ENCODE peak calls at places on chromosome 16, in five cellular contexts. U is epithelial cell of esophagus, Q is A549, G is IMR-90, J is body of pancreas. C is an unnamed sample.

GRCh38 chr16:23691483-23692189 is 12.9 kb downstream of the PLK1 start:
- DNase-seq in U (peak; percentile 31), G (no peak), Q (peak; percentile 25), J (no peak), C (no peak)

GRCh38 chr16:27745348-27745747 is 195.4 kb downstream of the KATNIP start:
- DNase-seq in Q (peak; percentile 25), G (peak; percentile 23), J (no peak), U (no peak), C (no peak)

GRCh38 chr16:4052801-4053662 is 63.2 kb downstream of the ADCY9 start:
- DNase-seq in J (peak; percentile 83), U (peak; percentile 89), Q (no peak), G (peak; percentile 81), C (no peak)

GRCh38 chr16:51025588-51026290 is 125.3 kb downstream of the SALL1 start:
- DNase-seq in G (no peak), U (no peak), Q (no peak), J (no peak), C (no peak)

GRCh38 chr16:71846443-71846842 is 667 bp downstream of the ATXN1L start:
- DNase-seq in Q (no peak), U (peak; percentile 11), G (no peak), J (no peak), C (no peak)

GRCh38 chr16:4077083-4077714 is 39.0 kb downstream of the ADCY9 start:
- DNase-seq in Q (no peak), G (no peak), U (peak; percentile 14), J (no peak), C (no peak)

GRCh38 chr16:1788095-1788707 is 5.3 kb downstream of the IGFALS start:
- DNase-seq in Q (no peak), G (no peak), U (no peak), J (peak; percentile 6), C (no peak)

GRCh38 chr16:59886021-59886420 is 1151.9 kb upstream of the GOT2 start:
- DNase-seq in U (peak; percentile 81), G (peak; percentile 5), J (peak; percentile 33), Q (peak; percentile 61), C (no peak)

GRCh38 chr16:81585785-81586184 is 141.2 kb downstream of the CMIP start:
- DNase-seq in G (no peak), Q (peak; percentile 76), J (no peak), U (no peak), C (peak; percentile 32)

GRCh38 chr16:3696425-3697218 is 20.7 kb downstream of the TRAP1 start:
- DNase-seq in Q (peak; percentile 78), U (no peak), J (no peak), G (peak; percentile 94), C (no peak)

GRCh38 chr16:12360240-12360639 is 383.7 kb downstream of the SNX29 start:
- DNase-seq in J (no peak), Q (no peak), G (no peak), U (no peak), C (no peak)

GRCh38 chr16:12358898-12359297 is 382.4 kb downstream of the SNX29 start:
- DNase-seq in J (no peak), U (no peak), Q (no peak), G (no peak), C (no peak)

GRCh38 chr16:12354296-12354818 is 377.8 kb downstream of the SNX29 start:
- DNase-seq in J (no peak), U (no peak), G (no peak), Q (no peak), C (no peak)

GRCh38 chr16:12361016-12361415 is 384.5 kb downstream of the SNX29 start:
- DNase-seq in J (no peak), U (no peak), Q (no peak), G (no peak), C (no peak)

GRCh38 chr16:12356622-12357365 is 380.3 kb downstream of the SNX29 start:
- DNase-seq in Q (no peak), G (no peak), J (no peak), U (no peak), C (no peak)
- TF ChIP-seq CTCF in Q (no peak), G (no peak), J (no peak), U (no peak), C (peak; percentile 3)

GRCh38 chr16:89484088-89484501 is 6.3 kb downstream of the ANKRD11 start:
- DNase-seq in Q (no peak), U (no peak), J (no peak), G (no peak), C (no peak)

GRCh38 chr16:89482824-89483220 is 7.5 kb downstream of the ANKRD11 start:
- DNase-seq in J (no peak), G (no peak), Q (no peak), U (no peak), C (no peak)

GRCh38 chr16:89484923-89485679 is 5.3 kb downstream of the ANKRD11 start:
- DNase-seq in U (no peak), Q (no peak), G (no peak), J (no peak), C (no peak)

GRCh38 chr16:89489040-89489721 is 1.2 kb downstream of the ANKRD11 start:
- DNase-seq in U (peak; percentile 93), J (peak; percentile 88), Q (peak; percentile 92), G (peak; percentile 96), C (peak; percentile 84)

GRCh38 chr16:89485701-89486246 is 4.6 kb downstream of the ANKRD11 start:
- DNase-seq in G (no peak), J (no peak), Q (no peak), U (no peak), C (no peak)
- H3K4me3 ChIP-seq in G (no peak overlapping the region), J (no peak overlapping the region), Q (no peak overlapping the region), U (no peak overlapping the region), C (no peak overlapping the region)

GRCh38 chr16:78930561-78930960 is 670.0 kb downstream of the MAF start:
- DNase-seq in Q (no peak), G (no peak), J (no peak), U (no peak), C (no peak)

GRCh38 chr16:78926723-78927200 is 673.8 kb downstream of the MAF start:
- DNase-seq in U (no peak), J (no peak), G (no peak), Q (no peak), C (no peak)

GRCh38 chr16:78919852-78920251 is 680.7 kb downstream of the MAF start:
- DNase-seq in J (no peak), U (no peak), Q (no peak), G (no peak), C (no peak)

GRCh38 chr16:78929798-78930197 is 670.7 kb downstream of the MAF start:
- DNase-seq in Q (no peak), J (no peak), G (no peak), U (no peak), C (no peak)

GRCh38 chr16:78925071-78925714 is 675.3 kb downstream of the MAF start:
- DNase-seq in Q (peak; percentile 45), J (peak; percentile 52), U (peak; percentile 5), G (no peak), C (no peak)
- TF ChIP-seq CTCF in Q (peak; percentile 42), J (peak; percentile 38), U (peak; percentile 37), G (no peak), C (peak; percentile 28)

GRCh38 chr16:86566966-86567700 is 504 bp downstream of the FOXC2 start:
- DNase-seq in U (peak; percentile 68), G (peak; percentile 62), Q (peak; percentile 48), J (no peak), C (no peak)
- H3K4me3 ChIP-seq in U (peak overlapping the region; percentile 47), G (peak overlapping the region; percentile 98), Q (peak overlapping the region; percentile 35), J (no peak overlapping the region), C (no peak overlapping the region)

DNA sequence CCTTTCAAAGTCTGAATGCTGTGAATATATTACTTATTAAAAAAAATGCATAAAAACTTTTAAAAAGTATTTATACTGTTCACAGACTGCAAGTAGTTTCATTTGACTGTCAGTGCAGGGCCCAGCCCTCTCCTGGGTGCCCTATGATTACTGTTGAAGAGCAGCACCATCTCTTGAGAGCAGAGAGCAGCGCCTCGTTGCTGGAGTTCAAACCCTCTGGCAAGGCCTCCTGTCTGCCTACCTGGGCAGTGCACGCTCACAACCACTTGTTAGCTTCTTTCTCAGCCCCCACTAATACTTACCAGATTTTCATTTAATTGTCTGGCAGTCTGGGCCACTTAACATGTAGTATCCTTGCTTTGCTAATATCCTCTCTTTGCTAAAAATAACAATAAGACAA is 233.4 kb downstream of the PHKB start:
- DNase-seq in Q (peak; percentile 14), G (no peak), U (no peak), J (no peak), C (no peak)
- TF ChIP-seq CTCF in Q (no peak), G (no peak), U (no peak), J (no peak), C (no peak)

GRCh38 chr16:49510141-49510540 is 136.5 kb downstream of the C16orf78 start:
- DNase-seq in U (no peak), Q (no peak), J (no peak), G (no peak), C (no peak)
- H3K4me3 ChIP-seq in U (no peak overlapping the region), Q (no peak overlapping the region), J (no peak overlapping the region), G (no peak overlapping the region), C (no peak overlapping the region)

DNA sequence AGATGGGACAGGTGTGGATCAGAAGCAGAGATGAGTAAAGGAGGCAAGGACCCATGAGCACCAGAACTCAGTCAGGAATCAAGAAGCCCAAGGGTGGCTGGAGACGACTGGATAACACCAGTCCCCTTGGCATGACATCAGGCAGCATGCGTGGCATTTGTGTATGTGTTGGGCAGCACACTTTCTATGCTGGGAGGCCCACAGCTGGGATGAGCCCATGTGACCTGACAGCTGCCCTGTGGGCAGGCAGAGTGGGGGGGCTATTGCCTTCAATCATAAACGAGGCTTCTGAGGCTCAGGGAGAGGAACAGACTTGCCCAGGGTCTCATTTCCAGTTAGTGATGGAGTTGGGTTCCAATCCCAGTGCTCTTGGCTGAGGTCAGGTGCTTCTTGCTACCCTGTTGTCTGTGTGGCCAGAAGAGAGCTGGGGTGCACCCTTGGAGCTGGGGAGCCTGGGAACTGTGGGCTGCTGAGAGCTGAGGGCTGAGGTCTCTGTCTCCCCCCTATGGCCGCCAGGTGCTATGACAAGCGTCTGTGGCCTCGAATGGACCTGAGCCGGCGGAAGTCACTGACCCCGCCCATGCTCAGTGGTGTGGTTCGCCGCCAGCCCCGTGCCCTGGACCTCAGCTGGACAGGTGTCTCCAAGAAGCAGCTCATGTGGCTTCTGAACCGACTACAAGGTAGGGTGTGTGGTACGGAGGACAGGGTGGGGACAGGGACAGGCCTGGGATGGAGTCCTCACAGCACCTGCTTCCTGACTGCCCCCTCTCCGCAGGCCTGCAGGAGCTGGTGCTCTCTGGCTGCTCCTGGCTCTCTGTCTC is 7.1 kb upstream of the ORAI3 start:
- DNase-seq in J (peak; percentile 89), Q (peak; percentile 77), G (peak; percentile 58), U (peak; percentile 78), C (peak; percentile 78)
- TF ChIP-seq CTCF in J (peak; percentile 90), Q (peak; percentile 75), G (peak; percentile 80), U (peak; percentile 91), C (peak; percentile 94)

GRCh38 chr16:85138073-85138824 is 26.0 kb upstream of the CIBAR2 start:
- DNase-seq in G (no peak), U (no peak), J (no peak), Q (no peak), C (no peak)
- H3K4me3 ChIP-seq in G (no peak overlapping the region), U (no peak overlapping the region), J (no peak overlapping the region), Q (no peak overlapping the region), C (no peak overlapping the region)

DNA sequence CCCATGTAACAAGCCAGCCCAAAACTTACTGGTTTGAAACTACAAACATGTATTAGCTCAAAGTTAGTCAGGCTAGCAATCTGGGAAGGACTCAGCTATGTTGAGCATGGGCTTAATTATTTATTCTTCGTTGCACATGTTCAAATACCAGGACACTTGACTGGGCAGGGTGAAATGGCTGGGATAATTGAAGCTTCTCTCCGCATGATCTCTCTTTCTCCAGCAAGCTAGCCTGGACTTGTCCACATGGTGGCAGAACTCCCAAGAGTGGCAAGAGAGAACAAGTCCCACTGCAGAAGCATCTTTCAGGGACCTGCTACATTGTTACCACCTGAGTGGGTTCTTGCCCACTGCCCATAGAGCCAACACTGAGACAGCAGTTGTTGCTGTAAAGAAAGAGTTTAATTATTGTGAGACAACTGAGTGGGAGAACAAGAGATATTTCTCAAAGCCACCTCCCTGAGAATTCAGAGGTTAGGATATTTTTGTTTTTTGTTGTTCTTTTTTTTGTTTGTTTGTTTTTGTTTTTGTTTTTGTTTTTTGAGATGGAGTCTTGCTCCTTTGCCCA is 16.8 kb upstream of the ATF7IP2 start:
- DNase-seq in Q (peak; percentile 34), J (peak; percentile 24), G (no peak), U (peak; percentile 81), C (no peak)
- TF ChIP-seq CTCF in Q (no peak), J (no peak), G (no peak), U (peak; percentile 47), C (no peak)